ENCODE peak calls at places on chromosomes 13 and 19, in five cellular contexts. One of them, this sample, is unnamed.

GRCh38 chr13:45873491-45874360 is 22.2 kb upstream of the SIAH3 start:
- DNase-seq in colonic mucosa: no peak
- DNase-seq in lower lobe of right lung: no peak
- DNase-seq in HS-5: peak
- DNase-seq in PC-9: peak
- DNase-seq in this sample: no peak

GRCh38 chr19:45075215-45076028 is 856 bp downstream of the ZNF296 start:
- DNase-seq in colonic mucosa: peak
- DNase-seq in lower lobe of right lung: peak
- DNase-seq in HS-5: no peak
- DNase-seq in PC-9: peak
- DNase-seq in this sample: no peak

GRCh38 chr13:39952244-39953233 is 297.1 kb downstream of the COG6 start:
- DNase-seq in colonic mucosa: no peak
- DNase-seq in lower lobe of right lung: no peak
- DNase-seq in HS-5: no peak
- DNase-seq in PC-9: no peak
- DNase-seq in this sample: no peak

GRCh38 chr13:31154939-31155338 is 6.8 kb downstream of the HSPH1 start:
- DNase-seq in colonic mucosa: no peak
- DNase-seq in lower lobe of right lung: no peak
- DNase-seq in HS-5: no peak
- DNase-seq in PC-9: no peak
- DNase-seq in this sample: no peak

GRCh38 chr13:36352350-36352749 is 6.2 kb upstream of the SPART start:
- DNase-seq in colonic mucosa: no peak
- DNase-seq in lower lobe of right lung: no peak
- DNase-seq in HS-5: no peak
- DNase-seq in PC-9: no peak
- DNase-seq in this sample: peak

GRCh38 chr19:3203754-3204645 is 18.3 kb downstream of the NCLN start:
- DNase-seq in colonic mucosa: no peak
- DNase-seq in lower lobe of right lung: no peak
- DNase-seq in HS-5: no peak
- DNase-seq in PC-9: no peak
- DNase-seq in this sample: no peak

GRCh38 chr19:50803633-50804419 is 13.6 kb downstream of the ACP4 start:
- DNase-seq in colonic mucosa: no peak
- DNase-seq in lower lobe of right lung: no peak
- DNase-seq in HS-5: no peak
- DNase-seq in PC-9: no peak
- DNase-seq in this sample: peak

GRCh38 chr13:37136187-37136586 is 30.7 kb upstream of the CSNK1A1L start:
- DNase-seq in colonic mucosa: no peak
- DNase-seq in lower lobe of right lung: no peak
- DNase-seq in HS-5: no peak
- DNase-seq in PC-9: no peak
- DNase-seq in this sample: peak

GRCh38 chr13:45700971-45701900 is 884 bp upstream of the CBY2 start:
- DNase-seq in colonic mucosa: no peak
- DNase-seq in lower lobe of right lung: no peak
- DNase-seq in HS-5: no peak
- DNase-seq in PC-9: no peak
- DNase-seq in this sample: no peak

GRCh38 chr19:8610041-8610927 is at the start of gene ADAMTS10:
- DNase-seq in colonic mucosa: peak
- DNase-seq in lower lobe of right lung: no peak
- DNase-seq in HS-5: no peak
- DNase-seq in PC-9: no peak
- DNase-seq in this sample: no peak

GRCh38 chr19:3142292-3142670 is 6.4 kb downstream of the GNA15 start:
- DNase-seq in colonic mucosa: no peak
- DNase-seq in lower lobe of right lung: no peak
- DNase-seq in HS-5: peak
- DNase-seq in PC-9: no peak
- DNase-seq in this sample: peak

GRCh38 chr19:10544242-10544752 is 593 bp downstream of the ATG4D start:
- DNase-seq in colonic mucosa: peak
- DNase-seq in lower lobe of right lung: no peak
- DNase-seq in HS-5: no peak
- DNase-seq in PC-9: peak
- DNase-seq in this sample: peak

This sample was measured in trophoblast cell.